ENCODE peak calls at places on chromosome 9, in ten cellular contexts. One of them, this sample, is unnamed. For H3K36me3, the result is how much of the 10 kb centered on the place peaks cover.

GRCh38 chr9:68705636-68706578 is 867 bp downstream of the PIP5K1B start:
- DNase-seq in body of pancreas: no peak
- DNase-seq in brain microvascular endothelial cell: no peak
- DNase-seq in IMR-90: no peak
- DNase-seq in MM.1S: no peak
- DNase-seq in kidney epithelial cell: no peak
- DNase-seq in tibial artery: no peak
- DNase-seq in upper lobe of right lung: no peak
- DNase-seq in fibroblast of lung: peak
- DNase-seq in heart left ventricle: peak
- DNase-seq in this sample: no peak

GRCh38 chr9:113509463-113509862 is 45.9 kb downstream of the RGS3 start:
- DNase-seq in tibial artery: no peak
- DNase-seq in brain microvascular endothelial cell: no peak
- DNase-seq in upper lobe of right lung: peak
- DNase-seq in IMR-90: peak
- DNase-seq in MM.1S: no peak
- DNase-seq in fibroblast of lung: peak
- DNase-seq in body of pancreas: no peak
- DNase-seq in heart left ventricle: no peak
- DNase-seq in kidney epithelial cell: no peak
- DNase-seq in this sample: peak

GRCh38 chr9:93089481-93089991 is 6.5 kb upstream of the CARD19 start:
- DNase-seq in heart left ventricle: no peak
- DNase-seq in IMR-90: no peak
- DNase-seq in fibroblast of lung: no peak
- DNase-seq in upper lobe of right lung: peak
- DNase-seq in tibial artery: no peak
- DNase-seq in MM.1S: no peak
- DNase-seq in brain microvascular endothelial cell: no peak
- DNase-seq in body of pancreas: no peak
- DNase-seq in kidney epithelial cell: no peak
- DNase-seq in this sample: no peak

GRCh38 chr9:71665247-71665646 is 103.1 kb downstream of the CEMIP2 start:
- DNase-seq in IMR-90: no peak
- DNase-seq in brain microvascular endothelial cell: no peak
- DNase-seq in body of pancreas: no peak
- DNase-seq in heart left ventricle: no peak
- DNase-seq in tibial artery: no peak
- DNase-seq in fibroblast of lung: no peak
- DNase-seq in MM.1S: no peak
- DNase-seq in upper lobe of right lung: no peak
- DNase-seq in kidney epithelial cell: no peak
- DNase-seq in this sample: no peak

GRCh38 chr9:93198839-93199625 is 15.1 kb downstream of the WNK2 start:
- DNase-seq in fibroblast of lung: no peak
- DNase-seq in heart left ventricle: peak
- DNase-seq in tibial artery: no peak
- DNase-seq in brain microvascular endothelial cell: no peak
- DNase-seq in body of pancreas: no peak
- DNase-seq in MM.1S: no peak
- DNase-seq in IMR-90: no peak
- DNase-seq in kidney epithelial cell: no peak
- DNase-seq in upper lobe of right lung: no peak
- DNase-seq in this sample: no peak

GRCh38 chr9:18438951-18439350 is 35.0 kb upstream of the ADAMTSL1 start:
- DNase-seq in kidney epithelial cell: no peak
- DNase-seq in heart left ventricle: no peak
- DNase-seq in upper lobe of right lung: no peak
- DNase-seq in IMR-90: no peak
- DNase-seq in fibroblast of lung: no peak
- DNase-seq in body of pancreas: no peak
- DNase-seq in brain microvascular endothelial cell: no peak
- DNase-seq in tibial artery: no peak
- DNase-seq in MM.1S: no peak
- DNase-seq in this sample: no peak

GRCh38 chr9:136882109-136882946 is 4.0 kb upstream of the TRAF2 start:
- DNase-seq in body of pancreas: peak
- DNase-seq in tibial artery: peak
- DNase-seq in kidney epithelial cell: peak
- DNase-seq in fibroblast of lung: peak
- DNase-seq in brain microvascular endothelial cell: peak
- DNase-seq in heart left ventricle: no peak
- DNase-seq in IMR-90: peak
- DNase-seq in upper lobe of right lung: no peak
- DNase-seq in MM.1S: peak
- DNase-seq in this sample: no peak

GRCh38 chr9:114850871-114851270 is 45.0 kb upstream of the TNFSF15 start:
- DNase-seq in MM.1S: no peak
- DNase-seq in fibroblast of lung: no peak
- DNase-seq in upper lobe of right lung: no peak
- DNase-seq in IMR-90: peak
- DNase-seq in brain microvascular endothelial cell: no peak
- DNase-seq in tibial artery: no peak
- DNase-seq in body of pancreas: no peak
- DNase-seq in heart left ventricle: no peak
- DNase-seq in kidney epithelial cell: no peak
- DNase-seq in this sample: no peak

GRCh38 chr9:16458696-16459420 is 411.6 kb downstream of the BNC2 start:
- DNase-seq in MM.1S: peak
- DNase-seq in kidney epithelial cell: no peak
- DNase-seq in body of pancreas: no peak
- DNase-seq in brain microvascular endothelial cell: no peak
- DNase-seq in fibroblast of lung: peak
- DNase-seq in IMR-90: peak
- DNase-seq in heart left ventricle: no peak
- DNase-seq in upper lobe of right lung: no peak
- DNase-seq in tibial artery: no peak
- DNase-seq in this sample: no peak

GRCh38 chr9:16459421-16460148 is 410.9 kb downstream of the BNC2 start:
- DNase-seq in upper lobe of right lung: no peak
- DNase-seq in brain microvascular endothelial cell: no peak
- DNase-seq in tibial artery: no peak
- DNase-seq in IMR-90: peak
- DNase-seq in fibroblast of lung: no peak
- DNase-seq in body of pancreas: no peak
- DNase-seq in kidney epithelial cell: no peak
- DNase-seq in heart left ventricle: no peak
- DNase-seq in MM.1S: peak
- DNase-seq in this sample: no peak

GRCh38 chr9:16460711-16461110 is 409.8 kb downstream of the BNC2 start:
- DNase-seq in body of pancreas: no peak
- DNase-seq in tibial artery: no peak
- DNase-seq in kidney epithelial cell: no peak
- DNase-seq in fibroblast of lung: no peak
- DNase-seq in IMR-90: no peak
- DNase-seq in heart left ventricle: no peak
- DNase-seq in MM.1S: no peak
- DNase-seq in brain microvascular endothelial cell: no peak
- DNase-seq in upper lobe of right lung: no peak
- DNase-seq in this sample: no peak

GRCh38 chr9:16453390-16453789 is 417.1 kb downstream of the BNC2 start:
- DNase-seq in fibroblast of lung: no peak
- DNase-seq in brain microvascular endothelial cell: no peak
- DNase-seq in heart left ventricle: no peak
- DNase-seq in upper lobe of right lung: no peak
- DNase-seq in MM.1S: no peak
- DNase-seq in kidney epithelial cell: no peak
- DNase-seq in body of pancreas: no peak
- DNase-seq in IMR-90: no peak
- DNase-seq in tibial artery: no peak
- DNase-seq in this sample: no peak

GRCh38 chr9:16455842-16456241 is 414.6 kb downstream of the BNC2 start:
- DNase-seq in heart left ventricle: no peak
- DNase-seq in body of pancreas: no peak
- DNase-seq in IMR-90: no peak
- DNase-seq in upper lobe of right lung: no peak
- DNase-seq in MM.1S: no peak
- DNase-seq in tibial artery: no peak
- DNase-seq in fibroblast of lung: no peak
- DNase-seq in brain microvascular endothelial cell: no peak
- DNase-seq in kidney epithelial cell: no peak
- DNase-seq in this sample: no peak
- H3K4me3 ChIP-seq in heart left ventricle: no peak
- H3K4me3 ChIP-seq in body of pancreas: no peak
- H3K4me3 ChIP-seq in IMR-90: no peak
- H3K4me3 ChIP-seq in upper lobe of right lung: no peak
- H3K4me3 ChIP-seq in MM.1S: no peak
- H3K4me3 ChIP-seq in tibial artery: no peak
- H3K4me3 ChIP-seq in fibroblast of lung: no peak
- H3K4me3 ChIP-seq in brain microvascular endothelial cell: no peak
- H3K4me3 ChIP-seq in kidney epithelial cell: no peak
- H3K4me3 ChIP-seq in this sample: no peak

GRCh38 chr9:124218438-124219289 is 39.1 kb upstream of the NEK6 start:
- DNase-seq in IMR-90: peak
- DNase-seq in fibroblast of lung: peak
- DNase-seq in brain microvascular endothelial cell: peak
- DNase-seq in body of pancreas: peak
- DNase-seq in heart left ventricle: peak
- DNase-seq in MM.1S: peak
- DNase-seq in tibial artery: peak
- DNase-seq in kidney epithelial cell: no peak
- DNase-seq in upper lobe of right lung: peak
- DNase-seq in this sample: no peak
- TF ChIP-seq CTCF in IMR-90: no peak
- TF ChIP-seq CTCF in fibroblast of lung: no peak
- TF ChIP-seq CTCF in brain microvascular endothelial cell: peak
- TF ChIP-seq CTCF in body of pancreas: no peak
- TF ChIP-seq CTCF in heart left ventricle: no peak
- TF ChIP-seq CTCF in MM.1S: no peak
- TF ChIP-seq CTCF in tibial artery: no peak
- TF ChIP-seq CTCF in kidney epithelial cell: peak
- TF ChIP-seq CTCF in upper lobe of right lung: no peak
- TF ChIP-seq CTCF in this sample: peak

GRCh38 chr9:33924978-33925797 is 108.2 kb downstream of the UBE2R2 start:
- DNase-seq in brain microvascular endothelial cell: peak
- DNase-seq in body of pancreas: peak
- DNase-seq in tibial artery: peak
- DNase-seq in MM.1S: peak
- DNase-seq in heart left ventricle: no peak
- DNase-seq in kidney epithelial cell: peak
- DNase-seq in IMR-90: peak
- DNase-seq in upper lobe of right lung: no peak
- DNase-seq in fibroblast of lung: peak
- DNase-seq in this sample: no peak

GRCh38 chr9:33919276-33919897 is 102.4 kb downstream of the UBE2R2 start:
- DNase-seq in brain microvascular endothelial cell: no peak
- DNase-seq in IMR-90: no peak
- DNase-seq in kidney epithelial cell: no peak
- DNase-seq in upper lobe of right lung: no peak
- DNase-seq in fibroblast of lung: no peak
- DNase-seq in tibial artery: no peak
- DNase-seq in body of pancreas: no peak
- DNase-seq in heart left ventricle: no peak
- DNase-seq in MM.1S: no peak
- DNase-seq in this sample: no peak

GRCh38 chr9:33923998-33924701 is 107.2 kb downstream of the UBE2R2 start:
- DNase-seq in tibial artery: no peak
- DNase-seq in upper lobe of right lung: no peak
- DNase-seq in kidney epithelial cell: no peak
- DNase-seq in body of pancreas: peak
- DNase-seq in MM.1S: no peak
- DNase-seq in fibroblast of lung: no peak
- DNase-seq in heart left ventricle: no peak
- DNase-seq in brain microvascular endothelial cell: no peak
- DNase-seq in IMR-90: no peak
- DNase-seq in this sample: no peak

GRCh38 chr9:33923079-33923478 is 106.1 kb downstream of the UBE2R2 start:
- DNase-seq in tibial artery: no peak
- DNase-seq in upper lobe of right lung: no peak
- DNase-seq in kidney epithelial cell: no peak
- DNase-seq in body of pancreas: no peak
- DNase-seq in heart left ventricle: no peak
- DNase-seq in IMR-90: no peak
- DNase-seq in fibroblast of lung: no peak
- DNase-seq in brain microvascular endothelial cell: no peak
- DNase-seq in MM.1S: no peak
- DNase-seq in this sample: no peak

GRCh38 chr9:33921967-33922895 is 105.3 kb downstream of the UBE2R2 start:
- DNase-seq in fibroblast of lung: peak
- DNase-seq in IMR-90: no peak
- DNase-seq in tibial artery: no peak
- DNase-seq in kidney epithelial cell: no peak
- DNase-seq in upper lobe of right lung: no peak
- DNase-seq in body of pancreas: no peak
- DNase-seq in heart left ventricle: no peak
- DNase-seq in MM.1S: no peak
- DNase-seq in brain microvascular endothelial cell: peak
- DNase-seq in this sample: no peak
- H3K36me3 ChIP-seq in fibroblast of lung: under half
- H3K36me3 ChIP-seq in IMR-90: half or more
- H3K36me3 ChIP-seq in tibial artery: half or more
- H3K36me3 ChIP-seq in kidney epithelial cell: under half
- H3K36me3 ChIP-seq in upper lobe of right lung: half or more
- H3K36me3 ChIP-seq in body of pancreas: under half
- H3K36me3 ChIP-seq in heart left ventricle: under half
- H3K36me3 ChIP-seq in MM.1S: under half
- H3K36me3 ChIP-seq in brain microvascular endothelial cell: half or more
- H3K36me3 ChIP-seq in this sample: half or more

GRCh38 chr9:133118179-133118520 is 2.9 kb downstream of the RALGDS start:
- DNase-seq in upper lobe of right lung: no peak
- DNase-seq in kidney epithelial cell: no peak
- DNase-seq in tibial artery: no peak
- DNase-seq in body of pancreas: no peak
- DNase-seq in heart left ventricle: peak
- DNase-seq in brain microvascular endothelial cell: no peak
- DNase-seq in MM.1S: no peak
- DNase-seq in fibroblast of lung: no peak
- DNase-seq in IMR-90: no peak
- DNase-seq in this sample: no peak

GRCh38 chr9:133119039-133119438 is 2.0 kb downstream of the RALGDS start:
- DNase-seq in fibroblast of lung: no peak
- DNase-seq in brain microvascular endothelial cell: no peak
- DNase-seq in upper lobe of right lung: no peak
- DNase-seq in MM.1S: no peak
- DNase-seq in IMR-90: no peak
- DNase-seq in body of pancreas: no peak
- DNase-seq in tibial artery: no peak
- DNase-seq in kidney epithelial cell: no peak
- DNase-seq in heart left ventricle: peak
- DNase-seq in this sample: no peak

GRCh38 chr9:133119461-133120342 is 1.3 kb downstream of the RALGDS start:
- DNase-seq in MM.1S: no peak
- DNase-seq in upper lobe of right lung: no peak
- DNase-seq in kidney epithelial cell: no peak
- DNase-seq in tibial artery: no peak
- DNase-seq in body of pancreas: no peak
- DNase-seq in IMR-90: peak
- DNase-seq in brain microvascular endothelial cell: no peak
- DNase-seq in heart left ventricle: peak
- DNase-seq in fibroblast of lung: no peak
- DNase-seq in this sample: no peak

GRCh38 chr9:133117271-133118178 is 3.5 kb downstream of the RALGDS start:
- DNase-seq in MM.1S: no peak
- DNase-seq in heart left ventricle: peak
- DNase-seq in brain microvascular endothelial cell: no peak
- DNase-seq in upper lobe of right lung: no peak
- DNase-seq in IMR-90: no peak
- DNase-seq in fibroblast of lung: peak
- DNase-seq in tibial artery: peak
- DNase-seq in kidney epithelial cell: no peak
- DNase-seq in body of pancreas: peak
- DNase-seq in this sample: no peak

DNA sequence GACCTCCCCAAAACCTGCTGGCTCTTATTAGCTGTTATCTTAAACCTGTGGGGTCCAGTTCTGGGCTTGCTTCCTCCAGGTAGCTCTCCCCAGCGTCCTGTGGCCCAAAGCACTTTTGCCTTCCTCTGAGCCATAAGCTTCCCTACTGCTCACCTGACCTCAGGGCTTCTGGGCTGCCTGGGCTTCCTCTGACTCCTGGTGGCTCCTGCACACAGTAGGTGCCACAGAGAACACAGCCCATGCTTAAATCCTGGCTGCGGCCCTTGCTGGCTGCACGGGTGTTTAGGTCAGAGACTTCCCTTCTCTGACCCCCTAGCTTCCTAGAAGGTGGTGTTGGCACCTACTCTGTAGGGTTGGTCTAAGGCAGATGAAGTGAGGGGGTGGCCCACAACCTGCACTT is 2.5 kb downstream of the RALGDS start:
- DNase-seq in brain microvascular endothelial cell: no peak
- DNase-seq in upper lobe of right lung: no peak
- DNase-seq in tibial artery: no peak
- DNase-seq in kidney epithelial cell: no peak
- DNase-seq in body of pancreas: no peak
- DNase-seq in fibroblast of lung: no peak
- DNase-seq in MM.1S: no peak
- DNase-seq in IMR-90: no peak
- DNase-seq in heart left ventricle: peak
- DNase-seq in this sample: no peak
- H3K4me3 ChIP-seq in brain microvascular endothelial cell: no peak
- H3K4me3 ChIP-seq in upper lobe of right lung: peak
- H3K4me3 ChIP-seq in tibial artery: no peak
- H3K4me3 ChIP-seq in kidney epithelial cell: no peak
- H3K4me3 ChIP-seq in body of pancreas: no peak
- H3K4me3 ChIP-seq in fibroblast of lung: no peak
- H3K4me3 ChIP-seq in MM.1S: no peak
- H3K4me3 ChIP-seq in IMR-90: no peak
- H3K4me3 ChIP-seq in heart left ventricle: peak
- H3K4me3 ChIP-seq in this sample: no peak

This sample was measured in BJ.